ENCODE peak calls at places on chromosome 21, in four cellular contexts. K is colonic mucosa, V is right atrium auricular region, R is GM23338. D is an unnamed sample.

GRCh38 chr21:28633803-28634572 is 358.7 kb downstream of the LTN1 start:
- DNase-seq in V (peak; percentile 76), K (no peak), R (no peak), D (no peak)

GRCh38 chr21:44012474-44013379 is 618 bp downstream of the TRAPPC10 start:
- DNase-seq in R (peak; percentile 85), K (peak; percentile 85), V (no peak), D (peak; percentile 45)

GRCh38 chr21:24023402-24023801 is 1583.9 kb downstream of the MRPL39 start:
- DNase-seq in V (no peak), R (no peak), K (no peak), D (no peak)

GRCh38 chr21:29557200-29557599 is 258.5 kb downstream of the BACH1 start:
- DNase-seq in K (no peak), V (no peak), R (no peak), D (no peak)

GRCh38 chr21:44329086-44329889 is 9.9 kb downstream of the CFAP410 start:
- DNase-seq in V (no peak), R (no peak), K (no peak), D (no peak)

GRCh38 chr21:24852610-24853195 is 754.6 kb downstream of the MRPL39 start:
- DNase-seq in K (no peak), R (no peak), V (no peak), D (no peak)

GRCh38 chr21:38984982-38985422 is 179.3 kb downstream of the ETS2 start:
- DNase-seq in R (no peak), K (no peak), V (no peak), D (no peak)

GRCh38 chr21:43585924-43586411 is 73.3 kb downstream of the HSF2BP start:
- DNase-seq in K (no peak), R (peak; percentile 85), V (peak; percentile 91), D (no peak)

GRCh38 chr21:39842741-39843146 is 24.5 kb upstream of the PCP4 start:
- DNase-seq in R (no peak), K (no peak), V (no peak), D (no peak)

GRCh38 chr21:38669186-38669585 is 136.5 kb upstream of the ETS2 start:
- DNase-seq in K (peak; percentile 39), V (no peak), R (peak; percentile 60), D (no peak)

GRCh38 chr21:25790122-25790951 is 55.6 kb downstream of the GABPA start:
- DNase-seq in V (no peak), R (peak; percentile 52), K (peak; percentile 19), D (no peak)

GRCh38 chr21:23578027-23578426 is 2029.3 kb downstream of the MRPL39 start:
- DNase-seq in K (no peak), V (no peak), R (no peak), D (no peak)

GRCh38 chr21:42827588-42827987 is 51.8 kb downstream of the WDR4 start:
- DNase-seq in R (no peak), K (no peak), V (no peak), D (no peak)

GRCh38 chr21:15604424-15604823 is 125.4 kb upstream of the USP25 start:
- DNase-seq in V (no peak), R (peak; percentile 51), K (no peak), D (no peak)

GRCh38 chr21:16124397-16125130 is 394.8 kb downstream of the USP25 start:
- DNase-seq in K (no peak), R (peak; percentile 15), V (no peak), D (no peak)

GRCh38 chr21:17911628-17912027 is 92.5 kb upstream of the C21orf91 start:
- DNase-seq in V (no peak), K (no peak), R (no peak), D (no peak)

GRCh38 chr21:43913928-43914327 is 48.9 kb downstream of the AGPAT3 start:
- DNase-seq in R (no peak), K (no peak), V (no peak), D (no peak)

GRCh38 chr21:38853421-38853919 is 47.7 kb downstream of the ETS2 start:
- DNase-seq in K (peak; percentile 15), V (no peak), R (no peak), D (no peak)

GRCh38 chr21:15004721-15005370 is 60.0 kb downstream of the NRIP1 start:
- DNase-seq in K (no peak), R (peak; percentile 16), V (no peak), D (no peak)

GRCh38 chr21:43273708-43274021 is 104.9 kb downstream of the CRYAA start:
- DNase-seq in K (no peak), V (no peak), R (no peak), D (no peak)

GRCh38 chr21:25788677-25789076 is 53.9 kb downstream of the GABPA start:
- DNase-seq in K (no peak), R (no peak), V (no peak), D (no peak)

GRCh38 chr21:38244885-38245869 is 11.6 kb upstream of the KCNJ15 start:
- DNase-seq in K (no peak), V (no peak), R (no peak), D (no peak)

GRCh38 chr21:15058718-15059316 is 6.0 kb downstream of the NRIP1 start:
- DNase-seq in K (no peak), R (peak; percentile 32), V (no peak), D (no peak)

GRCh38 chr21:43012596-43012995 is 38.2 kb downstream of the PKNOX1 start:
- DNase-seq in K (no peak), V (no peak), R (no peak), D (no peak)

GRCh38 chr21:33854604-33855003 is 61.0 kb downstream of the ATP5PO start:
- DNase-seq in V (no peak), K (no peak), R (no peak), D (no peak)

GRCh38 chr21:38221594-38221993 is 35.2 kb upstream of the KCNJ15 start:
- DNase-seq in K (no peak), R (no peak), V (no peak), D (no peak)

GRCh38 chr21:38857152-38857825 is 51.6 kb downstream of the ETS2 start:
- DNase-seq in V (no peak), K (no peak), R (no peak), D (no peak)

GRCh38 chr21:44337941-44338895 is 972 bp downstream of the CFAP410 start:
- DNase-seq in K (peak; percentile 75), R (peak; percentile 85), V (peak; percentile 76), D (peak; percentile 63)

GRCh38 chr21:43805275-43805800 is 16.0 kb downstream of the RRP1 start:
- DNase-seq in R (no peak), K (no peak), V (no peak), D (no peak)

GRCh38 chr21:25887646-25888321 is 153.0 kb downstream of the GABPA start:
- DNase-seq in V (no peak), R (no peak), K (peak; percentile 80), D (no peak)

GRCh38 chr21:43277481-43278351 is 108.9 kb downstream of the CRYAA start:
- DNase-seq in K (no peak), R (no peak), V (no peak), D (no peak)

GRCh38 chr21:17612023-17612564 is 607 bp downstream of the BTG3 start:
- DNase-seq in R (peak; percentile 70), K (peak; percentile 53), V (peak; percentile 62), D (peak; percentile 54)

GRCh38 chr21:15441060-15441493 is 288.7 kb upstream of the USP25 start:
- DNase-seq in R (peak; percentile 61), V (no peak), K (no peak), D (no peak)

GRCh38 chr21:21279193-21279901 is 281.1 kb downstream of the NCAM2 start:
- DNase-seq in K (no peak), V (no peak), R (no peak), D (no peak)

GRCh38 chr21:24590261-24590660 is 1017.0 kb downstream of the MRPL39 start:
- DNase-seq in R (no peak), V (no peak), K (no peak), D (no peak)

GRCh38 chr21:38848187-38848609 is 42.5 kb downstream of the ETS2 start:
- DNase-seq in K (peak; percentile 12), V (no peak), R (no peak), D (no peak)

GRCh38 chr21:31509108-31510017 is 150.1 kb upstream of the SOD1 start:
- DNase-seq in K (peak; percentile 47), V (no peak), R (peak; percentile 84), D (no peak)
- TF ChIP-seq CTCF in K (no peak), V (no peak), R (peak; percentile 74), D (no peak)

DNA sequence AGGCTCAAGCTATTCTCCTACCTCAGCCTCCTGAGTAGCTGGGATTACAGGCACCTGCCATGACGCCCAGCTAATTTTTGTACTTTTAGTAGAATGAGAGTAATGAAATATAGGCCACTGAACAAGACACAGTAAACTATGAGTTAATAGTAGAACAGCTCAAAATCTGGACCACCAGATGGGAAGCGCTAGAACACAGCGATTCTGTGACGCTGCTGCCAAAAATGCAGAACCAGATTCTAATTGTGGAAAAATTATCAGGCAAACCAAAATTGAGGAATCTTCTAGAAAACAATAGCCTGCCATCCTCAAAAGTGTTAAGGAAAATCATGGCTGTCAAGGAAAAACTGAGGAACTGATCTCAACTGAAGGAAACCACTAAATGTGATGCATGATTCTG is 111.4 kb upstream of the TIAM1 start:
- DNase-seq in V (no peak), R (no peak), K (no peak), D (no peak)
- TF ChIP-seq CTCF in V (no peak), R (no peak), K (no peak), D (no peak)

DNA sequence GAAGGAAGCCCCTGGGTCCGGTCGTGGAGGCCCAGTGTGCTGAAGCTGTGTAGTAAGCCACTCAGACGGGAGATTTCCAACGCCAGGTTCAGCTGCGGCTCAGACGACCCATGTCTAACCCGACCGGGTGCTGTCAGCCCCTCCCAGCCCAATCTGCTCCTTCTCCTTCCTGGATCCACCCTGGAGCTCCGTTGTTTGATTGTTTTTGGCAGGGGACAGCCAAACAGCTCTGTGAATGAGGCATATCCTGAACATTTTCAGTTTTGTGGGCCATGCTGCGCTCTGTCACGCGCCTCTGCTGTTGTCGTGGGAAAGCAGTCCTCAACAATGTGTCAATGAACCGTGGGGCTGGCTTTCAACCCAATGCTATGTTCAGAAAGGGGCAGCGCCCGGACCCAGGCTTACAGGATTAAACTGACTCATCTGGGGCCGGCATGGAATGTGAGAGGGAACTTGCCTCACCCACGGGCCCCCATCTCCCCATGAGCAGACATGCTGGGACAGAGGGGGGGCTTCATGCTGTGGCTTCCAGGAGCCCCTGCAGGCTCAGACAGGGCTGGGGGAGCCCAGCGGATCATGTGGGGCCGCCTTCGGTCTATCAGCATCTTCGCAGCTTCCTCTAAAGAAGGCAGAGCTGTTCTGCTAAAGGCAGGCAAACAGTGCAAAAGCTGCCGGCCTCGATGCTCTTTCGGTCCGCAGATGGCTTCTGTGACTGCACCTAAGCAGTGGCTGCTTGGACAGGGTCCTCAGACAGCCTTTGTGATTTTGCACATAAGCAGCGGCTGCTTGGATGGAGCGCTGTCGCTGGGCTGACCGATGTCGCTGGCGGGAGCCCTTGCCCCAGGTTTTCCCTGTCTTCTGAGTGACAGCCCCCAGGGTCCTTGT is 101.7 kb downstream of the RIPK4 start:
- DNase-seq in R (no peak), K (no peak), V (peak; percentile 84), D (no peak)
- TF ChIP-seq CTCF in R (no peak), K (no peak), V (no peak), D (no peak)

GRCh38 chr21:26966360-26966977 is 419 bp downstream of the ADAMTS5 start:
- DNase-seq in K (no peak), V (no peak), R (peak; percentile 50), D (no peak)

GRCh38 chr21:26965091-26965566 is 1.8 kb downstream of the ADAMTS5 start:
- DNase-seq in V (no peak), K (no peak), R (no peak), D (no peak)

GRCh38 chr21:26965567-26966359 is 1.1 kb downstream of the ADAMTS5 start:
- DNase-seq in R (peak; percentile 89), K (peak; percentile 19), V (no peak), D (peak; percentile 72)

GRCh38 chr21:26962516-26963305 is 4.2 kb downstream of the ADAMTS5 start:
- DNase-seq in K (no peak), V (no peak), R (no peak), D (no peak)

GRCh38 chr21:26964379-26964778 is 2.5 kb downstream of the ADAMTS5 start:
- DNase-seq in V (peak; percentile 87), R (peak; percentile 74), K (peak; percentile 33), D (no peak)
- TF ChIP-seq CTCF in V (no peak), R (no peak), K (no peak), D (no peak)